ENCODE peak calls at places on chromosome 7, in ten cellular contexts. B is stimulated activated CD4-positive, alpha-beta T cell treated with anti-CD3 and anti-CD28 coated beads, Interleukin-2, amount 100 ng/mL, for 48 hours; E is AML-193; G is GM04504; X is AG04449; M is left colon; R is HFF-Myc; P is hippocampal formation; C is lung; I is Peyer's patch. Z is an unnamed sample.

GRCh38 chr7:40746841-40747556 is 612.2 kb downstream of the SUGCT start:
- DNase-seq in B (no peak), E (no peak), G (no peak), X (no peak), M (no peak), R (no peak), P (no peak), C (no peak), I (no peak), Z (no peak)

GRCh38 chr7:26136831-26137230 is 15.2 kb upstream of the NFE2L3 start:
- DNase-seq in B (no peak), E (no peak), G (no peak), X (no peak), M (no peak), R (no peak), P (no peak), C (no peak), I (no peak), Z (no peak)

GRCh38 chr7:5237286-5237685 is 45.5 kb upstream of the SLC29A4 start:
- DNase-seq in B (no peak), E (peak), G (peak), X (no peak), M (peak), R (no peak), P (peak), C (peak), I (no peak), Z (no peak)

GRCh38 chr7:155455132-155455693 is 2.7 kb upstream of the EN2 start:
- DNase-seq in B (no peak), E (no peak), G (no peak), X (no peak), M (no peak), R (no peak), P (no peak), C (no peak), I (peak), Z (no peak)

GRCh38 chr7:36109013-36109627 is 43.9 kb upstream of the EEPD1 start:
- DNase-seq in B (no peak), E (no peak), G (no peak), X (no peak), M (no peak), R (no peak), P (no peak), C (no peak), I (no peak), Z (no peak)

GRCh38 chr7:34327681-34328080 is 330.3 kb upstream of the NPSR1 start:
- DNase-seq in B (no peak), E (no peak), G (no peak), X (no peak), M (no peak), R (no peak), P (no peak), C (no peak), I (no peak), Z (no peak)

GRCh38 chr7:125118444-125118843 is 188.8 kb upstream of the POT1 start:
- DNase-seq in B (no peak), E (no peak), G (no peak), X (no peak), M (no peak), R (no peak), P (no peak), C (no peak), I (no peak), Z (no peak)

GRCh38 chr7:66952343-66953043 is 31.5 kb downstream of the TMEM248 start:
- DNase-seq in B (no peak), E (no peak), G (peak), X (no peak), M (peak), R (peak), P (no peak), C (no peak), I (peak), Z (no peak)

GRCh38 chr7:151781161-151781845 is 95.6 kb downstream of the PRKAG2 start:
- DNase-seq in B (no peak), E (no peak), G (no peak), X (no peak), M (no peak), R (no peak), P (no peak), C (no peak), I (no peak), Z (no peak)

GRCh38 chr7:936131-937054 is 18.1 kb downstream of the ADAP1 start:
- DNase-seq in B (no peak), E (no peak), G (no peak), X (peak), M (peak), R (no peak), P (no peak), C (no peak), I (no peak), Z (peak)

GRCh38 chr7:50723888-50724287 is 58.8 kb downstream of the GRB10 start:
- DNase-seq in B (no peak), E (no peak), G (no peak), X (no peak), M (no peak), R (no peak), P (no peak), C (no peak), I (no peak), Z (no peak)

GRCh38 chr7:151964951-151965350 is 8.7 kb downstream of the GALNTL5 start:
- DNase-seq in B (no peak), E (no peak), G (no peak), X (no peak), M (no peak), R (no peak), P (no peak), C (no peak), I (no peak), Z (no peak)

GRCh38 chr7:68929712-68930395 is 668.4 kb upstream of the AUTS2 start:
- DNase-seq in B (no peak), E (no peak), G (peak), X (peak), M (no peak), R (no peak), P (no peak), C (peak), I (no peak), Z (no peak)